ENCODE peak calls at places on chromosomes 7 and 10, in nine cellular contexts. One of them, this sample, is unnamed.

GRCh38 chr7:130891254-130892094 is 157.5 kb upstream of the KLF14 start:
- DNase-seq in fibroblast of the aortic adventitia: peak; percentile 98
- DNase-seq in GM18507: no peak
- DNase-seq in foreskin fibroblast: peak; percentile 90
- DNase-seq in GM23248: peak; percentile 99
- DNase-seq in head of caudate nucleus: no peak
- DNase-seq in A549: no peak
- DNase-seq in astrocyte of the spinal cord: peak; percentile 99
- DNase-seq in GDM1: no peak
- DNase-seq in this sample: peak; percentile 88

GRCh38 chr7:39609462-39610149 is 13.8 kb upstream of the RALA start:
- DNase-seq in fibroblast of the aortic adventitia: no peak
- DNase-seq in GDM1: no peak
- DNase-seq in astrocyte of the spinal cord: no peak
- DNase-seq in foreskin fibroblast: peak; percentile 58
- DNase-seq in GM18507: no peak
- DNase-seq in GM23248: peak; percentile 49
- DNase-seq in A549: no peak
- DNase-seq in head of caudate nucleus: no peak
- DNase-seq in this sample: no peak

GRCh38 chr7:1693419-1693990 is 23.4 kb downstream of the ELFN1 start:
- DNase-seq in head of caudate nucleus: peak; percentile 79
- DNase-seq in A549: no peak
- DNase-seq in astrocyte of the spinal cord: no peak
- DNase-seq in GDM1: no peak
- DNase-seq in GM23248: no peak
- DNase-seq in GM18507: no peak
- DNase-seq in fibroblast of the aortic adventitia: no peak
- DNase-seq in foreskin fibroblast: no peak
- DNase-seq in this sample: no peak

GRCh38 chr10:103761075-103761920 is 94.1 kb downstream of the SH3PXD2A start:
- DNase-seq in astrocyte of the spinal cord: peak; percentile 42
- DNase-seq in GM23248: no peak
- DNase-seq in head of caudate nucleus: no peak
- DNase-seq in GM18507: no peak
- DNase-seq in A549: no peak
- DNase-seq in GDM1: no peak
- DNase-seq in fibroblast of the aortic adventitia: no peak
- DNase-seq in foreskin fibroblast: no peak
- DNase-seq in this sample: peak; percentile 84

GRCh38 chr10:3661271-3661670 is 123.7 kb downstream of the KLF6 start:
- DNase-seq in astrocyte of the spinal cord: no peak
- DNase-seq in foreskin fibroblast: no peak
- DNase-seq in A549: no peak
- DNase-seq in GDM1: no peak
- DNase-seq in GM23248: no peak
- DNase-seq in head of caudate nucleus: no peak
- DNase-seq in fibroblast of the aortic adventitia: no peak
- DNase-seq in GM18507: no peak
- DNase-seq in this sample: no peak

GRCh38 chr7:56538541-56539429 is 422.6 kb upstream of the NUPR2 start:
- DNase-seq in GM23248: no peak
- DNase-seq in GM18507: no peak
- DNase-seq in GDM1: no peak
- DNase-seq in astrocyte of the spinal cord: no peak
- DNase-seq in fibroblast of the aortic adventitia: no peak
- DNase-seq in head of caudate nucleus: no peak
- DNase-seq in foreskin fibroblast: no peak
- DNase-seq in A549: no peak
- DNase-seq in this sample: no peak

GRCh38 chr10:79042639-79043411 is 25.9 kb upstream of the ZMIZ1 start:
- DNase-seq in A549: no peak
- DNase-seq in head of caudate nucleus: no peak
- DNase-seq in astrocyte of the spinal cord: no peak
- DNase-seq in fibroblast of the aortic adventitia: no peak
- DNase-seq in foreskin fibroblast: no peak
- DNase-seq in GM23248: no peak
- DNase-seq in GDM1: no peak
- DNase-seq in GM18507: no peak
- DNase-seq in this sample: no peak

GRCh38 chr7:130881091-130881798 is 147.2 kb upstream of the KLF14 start:
- DNase-seq in GM18507: no peak
- DNase-seq in head of caudate nucleus: peak; percentile 62
- DNase-seq in astrocyte of the spinal cord: no peak
- DNase-seq in foreskin fibroblast: peak; percentile 46
- DNase-seq in GDM1: no peak
- DNase-seq in GM23248: peak; percentile 19
- DNase-seq in A549: no peak
- DNase-seq in fibroblast of the aortic adventitia: no peak
- DNase-seq in this sample: peak; percentile 21

GRCh38 chr10:63522129-63522687 is 1.0 kb downstream of the REEP3 start:
- DNase-seq in GM23248: peak; percentile 59
- DNase-seq in fibroblast of the aortic adventitia: no peak
- DNase-seq in head of caudate nucleus: no peak
- DNase-seq in astrocyte of the spinal cord: peak; percentile 62
- DNase-seq in GDM1: no peak
- DNase-seq in foreskin fibroblast: peak; percentile 18
- DNase-seq in A549: peak; percentile 73
- DNase-seq in GM18507: no peak
- DNase-seq in this sample: no peak

GRCh38 chr7:156725074-156725473 is 84.5 kb downstream of the RNF32 start:
- DNase-seq in GDM1: no peak
- DNase-seq in GM18507: no peak
- DNase-seq in A549: no peak
- DNase-seq in foreskin fibroblast: peak; percentile 74
- DNase-seq in GM23248: no peak
- DNase-seq in fibroblast of the aortic adventitia: no peak
- DNase-seq in head of caudate nucleus: no peak
- DNase-seq in astrocyte of the spinal cord: peak; percentile 82
- DNase-seq in this sample: no peak

GRCh38 chr7:19920200-19920599 is 146.8 kb upstream of the TMEM196 start:
- DNase-seq in GM18507: no peak
- DNase-seq in A549: no peak
- DNase-seq in GM23248: peak; percentile 20
- DNase-seq in head of caudate nucleus: no peak
- DNase-seq in GDM1: no peak
- DNase-seq in astrocyte of the spinal cord: peak; percentile 69
- DNase-seq in foreskin fibroblast: no peak
- DNase-seq in fibroblast of the aortic adventitia: peak; percentile 89
- DNase-seq in this sample: no peak

GRCh38 chr7:136023134-136023869 is 46.1 kb upstream of the MTPN start:
- DNase-seq in GDM1: no peak
- DNase-seq in A549: no peak
- DNase-seq in head of caudate nucleus: no peak
- DNase-seq in GM18507: no peak
- DNase-seq in fibroblast of the aortic adventitia: no peak
- DNase-seq in astrocyte of the spinal cord: no peak
- DNase-seq in foreskin fibroblast: no peak
- DNase-seq in GM23248: no peak
- DNase-seq in this sample: no peak

GRCh38 chr10:49668684-49669083 is 10.8 kb upstream of the C10orf53 start:
- DNase-seq in GM18507: no peak
- DNase-seq in foreskin fibroblast: no peak
- DNase-seq in head of caudate nucleus: no peak
- DNase-seq in fibroblast of the aortic adventitia: no peak
- DNase-seq in GM23248: no peak
- DNase-seq in astrocyte of the spinal cord: no peak
- DNase-seq in GDM1: no peak
- DNase-seq in A549: no peak
- DNase-seq in this sample: no peak

GRCh38 chr10:6200588-6201510 is 1.9 kb upstream of the PFKFB3 start:
- DNase-seq in GM23248: peak; percentile 58
- DNase-seq in A549: no peak
- DNase-seq in astrocyte of the spinal cord: peak; percentile 29
- DNase-seq in fibroblast of the aortic adventitia: no peak
- DNase-seq in head of caudate nucleus: peak; percentile 45
- DNase-seq in foreskin fibroblast: peak; percentile 59
- DNase-seq in GDM1: no peak
- DNase-seq in GM18507: no peak
- DNase-seq in this sample: no peak

GRCh38 chr7:36871863-36872262 is 147.6 kb upstream of the AOAH start:
- DNase-seq in astrocyte of the spinal cord: no peak
- DNase-seq in head of caudate nucleus: no peak
- DNase-seq in GM23248: peak; percentile 1
- DNase-seq in fibroblast of the aortic adventitia: no peak
- DNase-seq in foreskin fibroblast: no peak
- DNase-seq in GM18507: no peak
- DNase-seq in A549: no peak
- DNase-seq in GDM1: no peak
- DNase-seq in this sample: peak; percentile 40

GRCh38 chr10:30384051-30384674 is 35.1 kb upstream of the MTPAP start:
- DNase-seq in A549: no peak
- DNase-seq in GDM1: no peak
- DNase-seq in GM18507: no peak
- DNase-seq in GM23248: no peak
- DNase-seq in head of caudate nucleus: no peak
- DNase-seq in fibroblast of the aortic adventitia: no peak
- DNase-seq in astrocyte of the spinal cord: no peak
- DNase-seq in foreskin fibroblast: no peak
- DNase-seq in this sample: no peak

GRCh38 chr7:1432411-1433082 is 26.7 kb downstream of the MICALL2 start:
- DNase-seq in A549: peak; percentile 66
- DNase-seq in GDM1: peak; percentile 29
- DNase-seq in astrocyte of the spinal cord: peak; percentile 30
- DNase-seq in foreskin fibroblast: peak; percentile 71
- DNase-seq in GM23248: peak; percentile 62
- DNase-seq in head of caudate nucleus: peak; percentile 55
- DNase-seq in GM18507: peak; percentile 54
- DNase-seq in fibroblast of the aortic adventitia: peak; percentile 51
- DNase-seq in this sample: peak; percentile 30

GRCh38 chr7:35647171-35647574 is 47.8 kb downstream of the HERPUD2 start:
- DNase-seq in astrocyte of the spinal cord: no peak
- DNase-seq in fibroblast of the aortic adventitia: no peak
- DNase-seq in foreskin fibroblast: no peak
- DNase-seq in GM23248: no peak
- DNase-seq in GM18507: no peak
- DNase-seq in head of caudate nucleus: peak; percentile 48
- DNase-seq in GDM1: no peak
- DNase-seq in A549: no peak
- DNase-seq in this sample: no peak

GRCh38 chr10:85916192-85916747 is 450.3 kb downstream of the GRID1 start:
- DNase-seq in fibroblast of the aortic adventitia: no peak
- DNase-seq in astrocyte of the spinal cord: no peak
- DNase-seq in A549: no peak
- DNase-seq in GM23248: no peak
- DNase-seq in foreskin fibroblast: no peak
- DNase-seq in GDM1: no peak
- DNase-seq in head of caudate nucleus: no peak
- DNase-seq in GM18507: no peak
- DNase-seq in this sample: no peak

GRCh38 chr10:86334515-86335085 is 32.0 kb downstream of the GRID1 start:
- DNase-seq in A549: no peak
- DNase-seq in GM23248: no peak
- DNase-seq in fibroblast of the aortic adventitia: no peak
- DNase-seq in GM18507: no peak
- DNase-seq in GDM1: no peak
- DNase-seq in foreskin fibroblast: no peak
- DNase-seq in astrocyte of the spinal cord: no peak
- DNase-seq in head of caudate nucleus: no peak
- DNase-seq in this sample: no peak

GRCh38 chr7:74059681-74060588 is 23.7 kb upstream of the LIMK1 start:
- DNase-seq in foreskin fibroblast: no peak
- DNase-seq in head of caudate nucleus: no peak
- DNase-seq in GDM1: no peak
- DNase-seq in fibroblast of the aortic adventitia: peak; percentile 40
- DNase-seq in GM23248: no peak
- DNase-seq in GM18507: no peak
- DNase-seq in A549: peak; percentile 67
- DNase-seq in astrocyte of the spinal cord: no peak
- DNase-seq in this sample: no peak

GRCh38 chr10:46514431-46514861 is 42.0 kb downstream of the GPRIN2 start:
- DNase-seq in foreskin fibroblast: no peak
- DNase-seq in GM23248: no peak
- DNase-seq in A549: no peak
- DNase-seq in astrocyte of the spinal cord: no peak
- DNase-seq in head of caudate nucleus: no peak
- DNase-seq in GDM1: no peak
- DNase-seq in GM18507: no peak
- DNase-seq in fibroblast of the aortic adventitia: no peak
- DNase-seq in this sample: no peak

GRCh38 chr7:88291401-88292173 is 15.1 kb downstream of the STEAP4 start:
- DNase-seq in head of caudate nucleus: no peak
- DNase-seq in fibroblast of the aortic adventitia: no peak
- DNase-seq in A549: no peak
- DNase-seq in GM18507: no peak
- DNase-seq in astrocyte of the spinal cord: peak; percentile 38
- DNase-seq in foreskin fibroblast: peak; percentile 35
- DNase-seq in GM23248: peak; percentile 12
- DNase-seq in GDM1: no peak
- DNase-seq in this sample: peak; percentile 56

GRCh38 chr7:3029138-3029537 is 14.5 kb downstream of the CARD11 start:
- DNase-seq in GM18507: no peak
- DNase-seq in head of caudate nucleus: no peak
- DNase-seq in astrocyte of the spinal cord: no peak
- DNase-seq in GM23248: no peak
- DNase-seq in fibroblast of the aortic adventitia: no peak
- DNase-seq in A549: no peak
- DNase-seq in GDM1: no peak
- DNase-seq in foreskin fibroblast: no peak
- DNase-seq in this sample: no peak

GRCh38 chr7:51732951-51733350 is 416.3 kb upstream of the COBL start:
- DNase-seq in GM23248: no peak
- DNase-seq in A549: no peak
- DNase-seq in foreskin fibroblast: no peak
- DNase-seq in fibroblast of the aortic adventitia: no peak
- DNase-seq in GDM1: no peak
- DNase-seq in head of caudate nucleus: peak; percentile 16
- DNase-seq in astrocyte of the spinal cord: no peak
- DNase-seq in GM18507: no peak
- DNase-seq in this sample: no peak

GRCh38 chr10:109933984-109934565 is 10.8 kb upstream of the XPNPEP1 start:
- DNase-seq in GM18507: no peak
- DNase-seq in foreskin fibroblast: peak; percentile 76
- DNase-seq in GM23248: peak; percentile 39
- DNase-seq in astrocyte of the spinal cord: peak; percentile 8
- DNase-seq in fibroblast of the aortic adventitia: no peak
- DNase-seq in head of caudate nucleus: no peak
- DNase-seq in A549: no peak
- DNase-seq in GDM1: peak; percentile 69
- DNase-seq in this sample: no peak

GRCh38 chr7:141276031-141276430 is 202.2 kb downstream of the TMEM178B start:
- DNase-seq in A549: no peak
- DNase-seq in GM18507: no peak
- DNase-seq in GM23248: no peak
- DNase-seq in fibroblast of the aortic adventitia: no peak
- DNase-seq in head of caudate nucleus: peak; percentile 51
- DNase-seq in astrocyte of the spinal cord: no peak
- DNase-seq in GDM1: no peak
- DNase-seq in foreskin fibroblast: no peak
- DNase-seq in this sample: peak; percentile 8

GRCh38 chr10:69213601-69214311 is 6.4 kb upstream of the HKDC1 start:
- DNase-seq in GDM1: no peak
- DNase-seq in fibroblast of the aortic adventitia: peak; percentile 63
- DNase-seq in foreskin fibroblast: no peak
- DNase-seq in astrocyte of the spinal cord: no peak
- DNase-seq in GM18507: no peak
- DNase-seq in A549: no peak
- DNase-seq in GM23248: no peak
- DNase-seq in head of caudate nucleus: no peak
- DNase-seq in this sample: no peak

GRCh38 chr10:132684164-132684891 is 101.6 kb downstream of the NKX6-2 start:
- DNase-seq in GM18507: peak; percentile 15
- DNase-seq in A549: no peak
- DNase-seq in head of caudate nucleus: no peak
- DNase-seq in GM23248: peak; percentile 46
- DNase-seq in fibroblast of the aortic adventitia: peak; percentile 10
- DNase-seq in GDM1: peak; percentile 17
- DNase-seq in foreskin fibroblast: peak; percentile 77
- DNase-seq in astrocyte of the spinal cord: peak; percentile 20
- DNase-seq in this sample: peak; percentile 92

GRCh38 chr10:106997721-106998120 is 166.8 kb downstream of the SORCS1 start:
- DNase-seq in GDM1: no peak
- DNase-seq in astrocyte of the spinal cord: no peak
- DNase-seq in foreskin fibroblast: no peak
- DNase-seq in GM23248: no peak
- DNase-seq in head of caudate nucleus: no peak
- DNase-seq in GM18507: no peak
- DNase-seq in A549: no peak
- DNase-seq in fibroblast of the aortic adventitia: no peak
- DNase-seq in this sample: no peak

GRCh38 chr10:79182763-79183467 is 114.1 kb downstream of the ZMIZ1 start:
- DNase-seq in A549: no peak
- DNase-seq in foreskin fibroblast: no peak
- DNase-seq in GDM1: no peak
- DNase-seq in fibroblast of the aortic adventitia: peak; percentile 57
- DNase-seq in GM23248: peak; percentile 31
- DNase-seq in head of caudate nucleus: no peak
- DNase-seq in GM18507: no peak
- DNase-seq in astrocyte of the spinal cord: no peak
- DNase-seq in this sample: peak; percentile 33

This sample was measured in HT1080.